ENCODE peak calls at places on chromosomes 7 and 10, in four cellular contexts. U, R, D and O are unnamed samples.

GRCh38 chr10:47361293-47361692 is 13.1 kb downstream of the RBP3 start:
- DNase-seq in D (no peak), R (no peak), U (peak; percentile 31), O (no peak)

GRCh38 chr7:51240868-51241267 is 75.7 kb downstream of the COBL start:
- DNase-seq in D (no peak), R (no peak), U (no peak), O (no peak)

GRCh38 chr10:17143055-17143690 is 13.6 kb upstream of the CUBN start:
- DNase-seq in U (no peak), D (no peak), R (no peak), O (no peak)

GRCh38 chr7:25056368-25056767 is 68.7 kb downstream of the CYCS start:
- DNase-seq in R (no peak), D (no peak), U (no peak), O (no peak)

GRCh38 chr10:101293007-101293723 is 60.8 kb upstream of the BTRC start:
- DNase-seq in D (no peak), U (no peak), R (no peak), O (no peak)

GRCh38 chr10:18005781-18006456 is 54.2 kb downstream of the SLC39A12 start:
- DNase-seq in D (no peak), R (no peak), U (no peak), O (no peak)

GRCh38 chr7:81327468-81327867 is 408.6 kb upstream of the SEMA3C start:
- DNase-seq in D (no peak), R (no peak), U (no peak), O (no peak)

GRCh38 chr10:63883861-63884260 is 362.7 kb downstream of the REEP3 start:
- DNase-seq in D (no peak), U (no peak), R (no peak), O (no peak)

GRCh38 chr10:101060951-101061813 is 607 bp upstream of the KAZALD1 start:
- DNase-seq in U (peak; percentile 98), R (peak; percentile 92), D (no peak), O (peak; percentile 95)

GRCh38 chr7:77935652-77936348 is 137.2 kb downstream of the PHTF2 start:
- DNase-seq in U (no peak), R (no peak), D (no peak), O (no peak)

GRCh38 chr7:78769551-78770101 is 683.8 kb downstream of the MAGI2 start:
- DNase-seq in U (no peak), R (no peak), D (no peak), O (no peak)

GRCh38 chr10:61262486-61263261 is 190.5 kb downstream of the TMEM26 start:
- DNase-seq in D (no peak), R (no peak), U (no peak), O (no peak)

GRCh38 chr10:3263082-3263481 is 90.5 kb upstream of the PITRM1 start:
- DNase-seq in R (no peak), U (no peak), D (no peak), O (no peak)

GRCh38 chr10:119079572-119080520 is 771 bp downstream of the EIF3A start:
- DNase-seq in D (no peak), R (peak; percentile 65), U (peak; percentile 76), O (peak; percentile 79)

GRCh38 chr10:49619613-49620012 is 5.8 kb downstream of the CHAT start:
- DNase-seq in D (no peak), R (no peak), U (no peak), O (no peak)

GRCh38 chr10:65033957-65034356 is 1512.8 kb downstream of the REEP3 start:
- DNase-seq in U (no peak), D (no peak), R (no peak), O (no peak)

GRCh38 chr10:101655581-101655980 is 39.4 kb downstream of the FBXW4 start:
- DNase-seq in D (no peak), U (no peak), R (peak; percentile 44), O (no peak)

GRCh38 chr10:91317541-91317940 is 92.6 kb upstream of the HECTD2 start:
- DNase-seq in U (no peak), D (no peak), R (no peak), O (no peak)

GRCh38 chr10:128437786-128438350 is 311.6 kb upstream of the MKI67 start:
- DNase-seq in U (no peak), D (no peak), R (no peak), O (no peak)

GRCh38 chr7:144407266-144407931 is 3.9 kb upstream of the NOBOX start:
- DNase-seq in U (no peak), R (no peak), D (no peak), O (no peak)

DNA sequence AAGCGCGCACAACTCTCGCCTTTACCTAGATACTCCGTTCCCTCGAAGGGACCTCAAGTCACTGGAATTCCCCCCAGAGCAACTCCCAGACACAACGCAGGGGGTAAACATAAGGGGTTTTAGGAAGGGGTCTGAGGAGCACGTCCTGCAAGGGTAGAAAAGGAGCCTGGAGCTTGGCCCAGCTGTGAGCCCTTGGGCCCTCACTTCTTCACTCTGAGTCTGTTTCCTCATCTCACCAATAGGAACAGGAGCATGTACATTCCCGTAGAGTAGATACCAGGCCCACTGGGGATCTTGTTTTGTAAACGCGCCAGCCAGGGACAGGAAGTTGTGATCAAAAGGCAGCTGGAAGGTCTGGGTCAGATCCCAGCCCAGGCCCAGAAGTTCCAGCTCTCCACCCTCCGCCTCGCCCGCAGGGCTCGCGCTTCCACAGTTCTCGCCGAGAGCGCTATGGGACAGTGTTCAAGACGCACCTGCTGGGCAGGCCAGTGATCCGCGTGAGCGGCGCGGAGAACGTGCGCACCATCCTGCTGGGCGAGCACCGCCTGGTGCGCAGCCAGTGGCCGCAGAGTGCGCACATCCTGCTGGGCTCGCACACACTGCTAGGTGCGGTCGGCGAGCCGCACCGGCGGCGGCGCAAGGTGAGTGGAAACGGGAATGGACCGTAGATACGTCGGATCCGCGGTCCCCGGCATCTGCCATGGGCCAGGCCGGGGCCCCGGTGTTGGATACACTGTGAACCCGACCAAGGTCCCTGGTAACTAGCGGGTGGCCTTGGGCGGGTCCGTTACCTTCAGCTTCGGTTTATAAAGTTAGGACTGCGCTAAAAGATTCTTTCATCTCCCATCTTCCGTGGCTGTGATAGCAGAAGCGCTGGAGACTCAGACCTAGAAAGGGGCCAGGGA is 1.2 kb downstream of the CYP26C1 start:
- DNase-seq in U (no peak), R (no peak), D (no peak), O (no peak)
- H3K4me3 ChIP-seq in U (peak overlapping the region; percentile 44), R (peak overlapping the region; percentile 33), D (peak overlapping the region; percentile 48), O (no peak overlapping the region)

DNA sequence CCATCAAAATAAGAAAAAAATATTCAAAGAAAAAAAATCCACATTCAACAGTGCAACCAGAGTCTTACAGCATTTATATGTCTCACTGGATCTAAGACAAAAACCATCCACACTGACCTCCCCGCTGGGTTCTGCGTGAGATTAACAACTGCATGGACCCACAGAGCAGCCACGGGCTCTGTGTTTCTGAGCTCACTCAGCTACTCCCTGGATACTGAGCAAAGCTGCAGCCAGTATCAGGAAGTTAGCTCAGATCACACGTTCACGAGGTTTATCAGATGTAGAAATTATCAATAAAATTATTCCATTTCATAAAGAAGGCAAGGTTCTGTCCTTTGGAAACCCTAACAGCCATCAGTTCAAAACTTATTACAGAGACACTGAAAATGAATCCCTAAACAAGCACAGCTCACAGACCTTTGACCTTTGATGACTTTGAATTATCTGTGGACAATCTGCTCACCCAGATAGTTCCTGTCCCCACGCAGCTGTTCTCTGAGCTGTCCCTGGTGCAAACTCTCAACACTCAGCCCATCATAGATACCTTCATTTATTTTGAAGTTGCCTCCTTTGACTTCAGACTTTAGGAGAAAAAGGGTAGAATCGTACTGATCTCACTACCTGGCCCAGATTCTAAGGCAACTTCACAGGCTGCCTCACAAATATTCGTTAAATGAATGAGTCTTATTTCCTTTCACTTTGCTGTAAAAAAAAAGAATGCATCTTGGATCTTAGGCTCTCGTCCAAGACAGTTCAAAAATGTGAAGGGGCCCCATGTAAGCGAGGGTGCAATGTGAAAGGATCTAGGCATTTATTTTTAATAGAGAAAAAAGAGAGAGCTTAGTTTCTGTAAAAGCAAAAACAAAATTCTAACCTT is 67.8 kb upstream of the SVIL start:
- DNase-seq in R (no peak), D (no peak), U (no peak), O (no peak)
- H3K4me3 ChIP-seq in R (no peak overlapping the region), D (no peak overlapping the region), U (no peak overlapping the region), O (no peak overlapping the region)

GRCh38 chr10:60142736-60143135 is 236.4 kb upstream of the CCDC6 start:
- DNase-seq in U (no peak), R (no peak), D (no peak), O (no peak)

GRCh38 chr10:60139798-60140566 is 233.6 kb upstream of the CCDC6 start:
- DNase-seq in U (no peak), R (no peak), D (no peak), O (no peak)

GRCh38 chr10:60139290-60139689 is 232.9 kb upstream of the CCDC6 start:
- DNase-seq in D (no peak), R (no peak), U (no peak), O (no peak)

GRCh38 chr10:60141916-60142559 is 235.7 kb upstream of the CCDC6 start:
- DNase-seq in U (no peak), R (no peak), D (no peak), O (no peak)

DNA sequence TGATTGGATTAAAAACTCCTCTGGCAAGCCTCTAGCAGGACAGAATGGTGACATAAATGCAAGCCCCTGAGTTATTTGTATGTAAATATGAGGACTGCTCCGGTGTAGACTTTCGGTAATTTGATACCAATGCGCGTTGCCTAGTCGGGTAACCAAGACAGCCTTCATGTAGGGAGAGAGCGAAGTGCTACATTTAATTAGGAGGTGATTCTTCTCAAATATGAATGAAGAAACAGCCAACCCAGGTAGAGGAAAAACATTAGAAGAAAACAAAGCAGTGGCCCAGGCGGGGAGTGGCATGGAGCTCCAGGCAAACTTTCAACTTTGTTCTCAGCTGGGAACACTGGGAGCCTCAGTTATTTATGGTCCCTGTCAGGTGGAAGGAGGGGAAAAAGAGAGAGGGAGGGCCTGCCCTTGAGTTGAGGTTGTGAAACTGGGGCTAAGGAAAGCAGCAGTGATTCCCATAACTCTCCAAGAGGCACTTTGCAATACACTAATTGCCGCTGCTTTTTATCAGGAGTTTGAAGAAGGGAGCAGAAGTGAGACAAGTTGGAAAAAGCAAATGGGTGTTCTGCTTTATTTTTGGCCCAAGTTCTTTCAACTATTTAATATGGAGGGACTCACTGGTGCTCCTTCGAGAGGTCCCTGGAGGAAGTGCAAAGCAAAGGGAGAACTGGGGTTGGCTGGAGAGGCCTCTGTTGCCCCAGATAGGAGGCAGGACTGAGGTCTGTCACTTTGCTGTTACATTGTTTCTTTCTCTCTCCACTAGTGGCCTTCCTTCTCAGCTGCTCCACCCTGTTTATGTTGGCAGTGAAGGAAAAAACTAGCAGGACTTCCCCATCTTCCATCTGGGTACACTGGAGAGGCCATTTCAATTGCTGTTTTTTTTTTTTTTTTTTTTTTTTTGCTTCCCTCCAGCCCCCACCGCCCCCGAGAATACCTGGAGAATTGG is 234.6 kb upstream of the CCDC6 start:
- DNase-seq in U (peak; percentile 11), R (no peak), D (no peak), O (no peak)
- H3K4me3 ChIP-seq in U (peak overlapping the region; percentile 41), R (no peak overlapping the region), D (peak overlapping the region; percentile 60), O (no peak overlapping the region)

GRCh38 chr10:122164028-122164601 is 107.0 kb upstream of the BTBD16 start:
- DNase-seq in D (no peak), R (no peak), U (no peak), O (no peak)
- H3K4me3 ChIP-seq in D (no peak overlapping the region), R (peak overlapping the region; percentile 47), U (peak overlapping the region; percentile 51), O (no peak overlapping the region)

GRCh38 chr7:1713502-1714484 is 43.7 kb downstream of the ELFN1 start:
- DNase-seq in U (peak; percentile 69), D (no peak), R (no peak), O (no peak)
- H3K4me3 ChIP-seq in U (no peak overlapping the region), D (no peak overlapping the region), R (no peak overlapping the region), O (no peak overlapping the region)